ENCODE peak calls at places on chromosome 1, in ten cellular contexts. M, Q, R, Y, D, J, U, F, C and O are unnamed samples.

GRCh38 chr1:1873186-1873585 is 17.7 kb downstream of the GNB1 start:
- DNase-seq in M (no peak), Q (no peak), R (peak; percentile 78), Y (no peak), D (no peak), J (peak; percentile 78), U (no peak), F (no peak), C (no peak), O (no peak)

GRCh38 chr1:174005032-174005431 is 17.1 kb downstream of the RC3H1 start:
- DNase-seq in M (no peak), Q (no peak), R (no peak), Y (no peak), D (no peak), J (no peak), U (no peak), F (no peak), C (no peak), O (no peak)

GRCh38 chr1:186899577-186899976 is 70.8 kb downstream of the PLA2G4A start:
- DNase-seq in M (no peak), Q (no peak), R (no peak), Y (no peak), D (no peak), J (no peak), U (no peak), F (no peak), C (no peak), O (no peak)

GRCh38 chr1:14853518-14853917 is 255.0 kb downstream of the KAZN start:
- DNase-seq in M (no peak), Q (peak; percentile 85), R (no peak), Y (no peak), D (no peak), J (no peak), U (no peak), F (no peak), C (no peak), O (no peak)

GRCh38 chr1:189605236-189605635 is 872.4 kb downstream of the BRINP3 start:
- DNase-seq in M (no peak), Q (no peak), R (no peak), Y (no peak), D (no peak), J (no peak), U (no peak), F (no peak), C (no peak), O (no peak)

GRCh38 chr1:161307892-161308638 is 1.7 kb downstream of the MPZ start:
- DNase-seq in M (no peak), Q (no peak), R (no peak), Y (no peak), D (no peak), J (no peak), U (no peak), F (no peak), C (no peak), O (no peak)

GRCh38 chr1:115373305-115373704 is 35.3 kb upstream of the NGF start:
- DNase-seq in M (no peak), Q (no peak), R (no peak), Y (peak; percentile 85), D (no peak), J (peak; percentile 1), U (no peak), F (peak; percentile 35), C (no peak), O (peak; percentile 4)

GRCh38 chr1:223258751-223259177 is 105.2 kb downstream of the SUSD4 start:
- DNase-seq in M (no peak), Q (no peak), R (no peak), Y (no peak), D (no peak), J (no peak), U (no peak), F (no peak), C (no peak), O (no peak)

GRCh38 chr1:101291562-101292035 is 54.8 kb downstream of the S1PR1 start:
- DNase-seq in M (no peak), Q (no peak), R (no peak), Y (peak; percentile 15), D (no peak), J (no peak), U (peak; percentile 47), F (peak; percentile 69), C (peak; percentile 49), O (no peak)

GRCh38 chr1:31712041-31712440 is 8.2 kb upstream of the COL16A1 start:
- DNase-seq in M (no peak), Q (peak; percentile 30), R (no peak), Y (no peak), D (no peak), J (no peak), U (no peak), F (no peak), C (no peak), O (no peak)

GRCh38 chr1:56968878-56969495 is 3.2 kb upstream of the C8B start:
- DNase-seq in M (no peak), Q (no peak), R (no peak), Y (no peak), D (no peak), J (no peak), U (no peak), F (no peak), C (no peak), O (no peak)

GRCh38 chr1:26327956-26328362 is 10.2 kb downstream of the CD52 start:
- DNase-seq in M (peak; percentile 16), Q (peak; percentile 57), R (no peak), Y (no peak), D (no peak), J (no peak), U (no peak), F (no peak), C (no peak), O (no peak)

GRCh38 chr1:119420638-119421037 is 5.7 kb downstream of the HSD3B2 start:
- DNase-seq in M (no peak), Q (no peak), R (no peak), Y (no peak), D (no peak), J (no peak), U (no peak), F (no peak), C (no peak), O (no peak)

GRCh38 chr1:84430519-84430918 is 32.2 kb downstream of the DNASE2B start:
- DNase-seq in M (no peak), Q (no peak), R (no peak), Y (no peak), D (no peak), J (no peak), U (no peak), F (no peak), C (no peak), O (no peak)

GRCh38 chr1:9371391-9371935 is 78.8 kb downstream of the SPSB1 start:
- DNase-seq in M (no peak), Q (no peak), R (peak; percentile 63), Y (no peak), D (peak; percentile 86), J (no peak), U (no peak), F (peak; percentile 88), C (no peak), O (no peak)

GRCh38 chr1:95370671-95370992 is 136.6 kb downstream of the RWDD3 start:
- DNase-seq in M (no peak), Q (no peak), R (no peak), Y (no peak), D (no peak), J (no peak), U (no peak), F (no peak), C (no peak), O (no peak)

GRCh38 chr1:178650950-178651461 is 74.0 kb upstream of the RALGPS2 start:
- DNase-seq in M (no peak), Q (no peak), R (no peak), Y (peak; percentile 63), D (no peak), J (no peak), U (no peak), F (no peak), C (no peak), O (no peak)

GRCh38 chr1:12529640-12530174 is 88.3 kb downstream of the DHRS3 start:
- DNase-seq in M (no peak), Q (no peak), R (no peak), Y (no peak), D (no peak), J (no peak), U (no peak), F (no peak), C (no peak), O (no peak)

GRCh38 chr1:34924759-34925555 is 4.5 kb downstream of the DLGAP3 start:
- DNase-seq in M (no peak), Q (peak; percentile 89), R (peak; percentile 56), Y (no peak), D (peak; percentile 75), J (no peak), U (peak; percentile 15), F (peak; percentile 3), C (peak; percentile 58), O (no peak)

GRCh38 chr1:63813829-63814277 is 40.0 kb downstream of the ROR1 start:
- DNase-seq in M (no peak), Q (no peak), R (no peak), Y (no peak), D (no peak), J (no peak), U (no peak), F (peak; percentile 48), C (no peak), O (no peak)